ENCODE peak calls at places on chromosomes 11 and 22, in eight cellular contexts. B is uterus; J is lung; C is psoas muscle; Q is aorta; E is lower lobe of right lung; M is CD8-positive, alpha-beta memory T cell; S is stomach. N is an unnamed sample.

GRCh38 chr11:73121692-73122091 is 20.4 kb downstream of the FCHSD2 start:
- DNase-seq in M (no peak), J (no peak), E (no peak), B (no peak), C (no peak), S (no peak), Q (no peak), N (no peak)

GRCh38 chr11:118634435-118635236 is 27.2 kb downstream of the PHLDB1 start:
- DNase-seq in E (peak; percentile 85), Q (peak; percentile 93), C (peak; percentile 90), J (peak; percentile 75), B (peak; percentile 87), M (no peak), S (peak; percentile 90), N (peak; percentile 83)

GRCh38 chr22:19885841-19886592 is 31.3 kb upstream of the GNB1L start:
- DNase-seq in E (peak; percentile 42), J (no peak), Q (peak; percentile 66), B (no peak), C (no peak), S (no peak), M (no peak), N (no peak)

GRCh38 chr22:39913886-39914285 is 13.0 kb downstream of the GRAP2 start:
- DNase-seq in M (no peak), B (no peak), S (no peak), J (no peak), E (no peak), Q (no peak), C (no peak), N (no peak)

GRCh38 chr11:12888525-12889158 is 120.5 kb upstream of the RASSF10 start:
- DNase-seq in E (peak; percentile 86), S (peak; percentile 91), Q (peak; percentile 95), M (peak; percentile 44), C (peak; percentile 91), B (peak; percentile 85), J (peak; percentile 79), N (peak; percentile 90)

GRCh38 chr11:117910941-117911630 is 18.1 kb downstream of the TMPRSS13 start:
- DNase-seq in M (no peak), S (no peak), J (no peak), Q (no peak), C (peak; percentile 12), B (peak; percentile 11), E (no peak), N (no peak)

GRCh38 chr22:26589845-26590524 is at the start of gene TPST2:
- DNase-seq in S (peak; percentile 83), B (peak; percentile 81), E (peak; percentile 83), J (peak; percentile 72), C (peak; percentile 88), Q (peak; percentile 91), M (peak; percentile 74), N (peak; percentile 78)

GRCh38 chr11:27083782-27084181 is 43.2 kb downstream of the BBOX1 start:
- DNase-seq in Q (no peak), B (no peak), M (no peak), C (no peak), E (no peak), J (no peak), S (no peak), N (no peak)

GRCh38 chr11:82046778-82047177 is 686.9 kb downstream of the FAM181B start:
- DNase-seq in S (no peak), B (no peak), J (no peak), E (no peak), C (no peak), M (no peak), Q (no peak), N (no peak)

GRCh38 chr11:20050551-20051333 is 109.5 kb downstream of the DBX1 start:
- DNase-seq in B (no peak), J (peak; percentile 38), C (no peak), E (no peak), Q (no peak), S (no peak), M (no peak), N (no peak)

GRCh38 chr11:18065572-18065971 is 19.5 kb upstream of the TPH1 start:
- DNase-seq in S (no peak), C (no peak), Q (no peak), M (no peak), J (no peak), B (no peak), E (no peak), N (no peak)

GRCh38 chr11:77525455-77526091 is 51.7 kb upstream of the PAK1 start:
- DNase-seq in Q (no peak), B (no peak), C (no peak), M (no peak), J (no peak), S (no peak), E (no peak), N (no peak)

GRCh38 chr22:12601870-12602779 is 2925.9 kb upstream of the OR11H1 start:
- DNase-seq in S (peak; percentile 29), M (no peak), Q (peak; percentile 80), C (peak; percentile 55), B (no peak), E (peak; percentile 64), J (no peak), N (no peak)

GRCh38 chr11:117868815-117869642 is 7.4 kb downstream of the FXYD6 start:
- DNase-seq in M (no peak), S (no peak), C (no peak), Q (no peak), B (no peak), J (no peak), E (no peak), N (no peak)

GRCh38 chr22:31753005-31753633 is 700 bp upstream of the DEPDC5 start:
- DNase-seq in E (peak; percentile 62), S (peak; percentile 31), M (no peak), Q (no peak), J (peak; percentile 42), B (peak; percentile 45), C (peak; percentile 67), N (peak; percentile 44)

GRCh38 chr11:1782831-1783724 is 19.4 kb upstream of the CTSD start:
- DNase-seq in B (no peak), C (no peak), S (no peak), E (peak; percentile 72), Q (no peak), J (no peak), M (no peak), N (no peak)

GRCh38 chr11:112599265-112599664 is 338.6 kb upstream of the PLET1 start:
- DNase-seq in J (no peak), B (no peak), Q (no peak), E (no peak), S (no peak), M (no peak), C (no peak), N (no peak)

GRCh38 chr11:35295751-35296150 is 123.6 kb downstream of the SLC1A2 start:
- DNase-seq in E (no peak), B (no peak), J (no peak), M (no peak), S (no peak), Q (no peak), C (no peak), N (no peak)

GRCh38 chr11:72668645-72669347 is 5.4 kb downstream of the PDE2A start:
- DNase-seq in C (no peak), S (no peak), M (no peak), J (no peak), E (no peak), Q (no peak), B (no peak), N (no peak)

GRCh38 chr11:28581286-28582242 is 473.4 kb downstream of the METTL15 start:
- DNase-seq in C (no peak), M (no peak), Q (no peak), E (no peak), J (no peak), B (no peak), S (no peak), N (no peak)

GRCh38 chr22:39290724-39291161 is 28.7 kb downstream of the RPL3 start:
- DNase-seq in J (no peak), B (peak; percentile 75), C (peak; percentile 91), M (no peak), Q (no peak), E (no peak), S (peak; percentile 63), N (peak; percentile 84)

GRCh38 chr11:50214376-50214775 is 181.7 kb downstream of the OR4C45 start:
- DNase-seq in M (no peak), B (no peak), C (no peak), E (no peak), S (no peak), J (no peak), Q (no peak), N (no peak)
- H3K9me3 ChIP-seq in M (no peaks in the 10 kb centered on the region), B (no peaks in the 10 kb centered on the region), C (no peaks in the 10 kb centered on the region), E (no peaks in the 10 kb centered on the region), S (peaks cover 42% of the 10 kb centered on the region), J (peaks cover 3% of the 10 kb centered on the region), Q (peaks cover 2% of the 10 kb centered on the region), N (peaks cover 28% of the 10 kb centered on the region)

GRCh38 chr11:579830-580601 is 3.7 kb downstream of the PHRF1 start:
- DNase-seq in E (no peak), Q (no peak), J (no peak), M (no peak), S (no peak), C (no peak), B (no peak), N (no peak)

GRCh38 chr11:578276-579035 is 2.2 kb downstream of the PHRF1 start:
- DNase-seq in J (no peak), B (no peak), C (no peak), E (no peak), Q (no peak), M (no peak), S (no peak), N (no peak)

GRCh38 chr11:584287-584686 is 8.0 kb downstream of the PHRF1 start:
- DNase-seq in J (no peak), M (no peak), S (no peak), C (no peak), B (no peak), E (no peak), Q (no peak), N (no peak)

GRCh38 chr11:581342-581741 is 5.1 kb downstream of the PHRF1 start:
- DNase-seq in Q (no peak), S (no peak), B (no peak), E (no peak), J (no peak), C (no peak), M (no peak), N (no peak)

DNA sequence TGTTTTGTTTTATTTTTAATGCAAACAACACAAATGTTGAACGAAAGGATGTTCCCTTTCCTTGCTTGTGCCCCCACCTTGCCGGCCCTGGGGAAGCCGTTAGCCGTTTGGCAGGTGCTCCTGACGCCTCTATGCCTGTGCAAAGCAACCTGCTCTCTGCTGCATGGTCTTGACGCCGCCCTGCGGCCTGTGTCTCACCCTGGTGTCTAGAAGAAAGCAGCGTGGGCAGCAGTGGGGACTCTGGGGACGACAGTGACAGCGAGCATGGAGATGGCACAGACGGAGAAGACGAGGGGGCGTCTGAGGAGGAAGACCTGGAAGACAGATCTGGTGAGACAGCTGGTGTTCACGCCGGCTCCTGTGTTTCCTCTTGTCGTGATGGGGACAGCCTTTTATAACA is 5.5 kb downstream of the PHRF1 start:
- DNase-seq in E (no peak), B (no peak), M (no peak), Q (no peak), S (no peak), J (no peak), C (no peak), N (no peak)
- H3K36me3 ChIP-seq in E (peaks cover 45% of the 10 kb centered on the region), B (no peaks in the 10 kb centered on the region), M (peaks cover 18% of the 10 kb centered on the region), Q (no peaks in the 10 kb centered on the region), S (peaks cover 50% of the 10 kb centered on the region), J (peaks cover 28% of the 10 kb centered on the region), C (no peaks in the 10 kb centered on the region), N (peaks cover 3% of the 10 kb centered on the region)

GRCh38 chr11:58742981-58743880 is 11.5 kb upstream of the GLYAT start:
- DNase-seq in M (no peak), Q (no peak), E (no peak), S (no peak), C (no peak), B (no peak), J (no peak), N (no peak)
- H3K9me3 ChIP-seq in M (no peaks in the 10 kb centered on the region), Q (peaks cover 12% of the 10 kb centered on the region), E (peaks cover 20% of the 10 kb centered on the region), S (peaks cover 29% of the 10 kb centered on the region), C (no peaks in the 10 kb centered on the region), B (no peaks in the 10 kb centered on the region), J (peaks cover 12% of the 10 kb centered on the region), N (peaks cover 3% of the 10 kb centered on the region)

GRCh38 chr22:36284171-36284571 is 31.2 kb downstream of the APOL1 start:
- DNase-seq in M (no peak), B (no peak), S (no peak), Q (no peak), J (no peak), C (no peak), E (no peak), N (no peak)
- H3K36me3 ChIP-seq in M (peaks cover 70% of the 10 kb centered on the region), B (no peaks in the 10 kb centered on the region), S (peaks cover 99% of the 10 kb centered on the region), Q (peaks cover 36% of the 10 kb centered on the region), J (peaks cover 73% of the 10 kb centered on the region), C (peaks cover 11% of the 10 kb centered on the region), E (peaks cover 96% of the 10 kb centered on the region), N (peaks cover 18% of the 10 kb centered on the region)

N was measured in heart right ventricle.